ENCODE peak calls at places on chromosomes 2 and 18, in eight cellular contexts. P is AG04450, Y is adrenal gland, T is EL, C is mammary epithelial cell, W is T-helper 2 cell, J is Kasumi-1, V is fibroblast of the conjunctiva. S is an unnamed sample.

GRCh38 chr18:24270937-24271380 is 126.7 kb downstream of the OSBPL1A start:
- DNase-seq in Y (no peak), C (peak), P (no peak), W (no peak), J (no peak), T (peak), V (no peak), S (peak)

GRCh38 chr2:114442545-114442944 is at the start of gene DPP10:
- DNase-seq in P (no peak), V (no peak), T (no peak), W (no peak), Y (peak), C (no peak), J (peak), S (peak)

GRCh38 chr2:99682280-99683060 is 192.7 kb upstream of the REV1 start:
- DNase-seq in W (no peak), Y (no peak), P (no peak), J (no peak), T (peak), C (no peak), V (no peak), S (no peak)

GRCh38 chr2:112257575-112257974 is 2.7 kb upstream of the ZC3H8 start:
- DNase-seq in J (no peak), Y (no peak), C (peak), T (peak), W (no peak), P (no peak), V (no peak), S (no peak)

GRCh38 chr2:230902180-230902899 is 22.7 kb downstream of the GPR55 start:
- DNase-seq in C (peak), W (peak), Y (peak), V (peak), J (peak), P (peak), T (peak), S (peak)

GRCh38 chr2:1995987-1996386 is 251.7 kb upstream of the PXDN start:
- DNase-seq in P (no peak), C (no peak), W (no peak), Y (no peak), V (no peak), T (peak), J (no peak), S (peak)

GRCh38 chr2:98473995-98474780 is 29.5 kb downstream of the INPP4A start:
- DNase-seq in V (no peak), J (no peak), P (no peak), Y (no peak), T (no peak), W (peak), C (no peak), S (no peak)

GRCh38 chr2:127695491-127696472 is 5.5 kb upstream of the SFT2D3 start:
- DNase-seq in V (peak), T (peak), P (no peak), W (no peak), J (no peak), C (peak), Y (peak), S (no peak)

GRCh38 chr2:55771612-55772011 is 78.0 kb upstream of the PNPT1 start:
- DNase-seq in W (no peak), V (peak), C (peak), J (peak), Y (no peak), T (peak), P (no peak), S (peak)

GRCh38 chr2:122319551-122320132 is 564.2 kb downstream of the TSN start:
- DNase-seq in V (no peak), Y (no peak), W (no peak), C (no peak), T (peak), J (no peak), P (no peak), S (no peak)

GRCh38 chr2:1891147-1891546 is 146.8 kb upstream of the PXDN start:
- DNase-seq in P (no peak), Y (no peak), V (no peak), W (no peak), J (no peak), T (no peak), C (no peak), S (no peak)

GRCh38 chr2:143955416-143956075 is 564.4 kb downstream of the ZEB2 start:
- DNase-seq in Y (no peak), V (peak), J (no peak), T (peak), P (peak), C (peak), W (no peak), S (no peak)

GRCh38 chr2:39568561-39569006 is 97.1 kb upstream of the TMEM178A start:
- DNase-seq in W (no peak), V (peak), T (peak), J (no peak), Y (no peak), C (peak), P (peak), S (no peak)

GRCh38 chr2:40279479-40279878 is 172.4 kb downstream of the SLC8A1 start:
- DNase-seq in T (no peak), P (no peak), V (no peak), C (no peak), W (no peak), Y (no peak), J (no peak), S (no peak)

GRCh38 chr2:160199683-160200389 is at the start of gene ITGB6:
- DNase-seq in W (no peak), Y (no peak), P (no peak), V (no peak), T (no peak), C (peak), J (no peak), S (no peak)

GRCh38 chr2:7031424-7032245 is 114.4 kb downstream of the RNF144A start:
- DNase-seq in Y (no peak), V (no peak), C (peak), P (no peak), W (peak), T (peak), J (no peak), S (peak)

GRCh38 chr18:7576685-7577084 is 9.6 kb downstream of the PTPRM start:
- DNase-seq in J (no peak), Y (no peak), P (no peak), W (no peak), T (peak), C (peak), V (no peak), S (no peak)

GRCh38 chr18:49247786-49248185 is 212.7 kb downstream of the DYM start:
- DNase-seq in W (no peak), C (no peak), T (peak), J (no peak), Y (no peak), V (no peak), P (no peak), S (no peak)

GRCh38 chr2:223797073-223797472 is 40.3 kb downstream of the AP1S3 start:
- DNase-seq in V (peak), W (no peak), Y (no peak), C (peak), T (peak), J (no peak), P (no peak), S (no peak)

GRCh38 chr2:157857881-157858280 is 18.2 kb downstream of the ACVR1 start:
- DNase-seq in V (peak), Y (no peak), P (no peak), W (no peak), T (peak), J (no peak), C (no peak), S (no peak)

GRCh38 chr2:39715095-39715494 is 49.4 kb downstream of the TMEM178A start:
- DNase-seq in W (no peak), V (no peak), J (no peak), P (no peak), T (no peak), C (no peak), Y (no peak), S (no peak)

GRCh38 chr2:129901754-129902415 is 77.6 kb upstream of the RAB6C start:
- DNase-seq in P (no peak), W (no peak), Y (peak), C (no peak), V (no peak), J (no peak), T (no peak), S (no peak)

GRCh38 chr18:26307161-26307773 is 81.0 kb downstream of the TAF4B start:
- DNase-seq in W (no peak), T (peak), P (peak), V (peak), J (peak), Y (peak), C (peak), S (peak)

GRCh38 chr2:231455890-231456289 is 8.4 kb downstream of the NCL start:
- DNase-seq in C (no peak), Y (no peak), P (no peak), W (no peak), T (no peak), V (no peak), J (no peak), S (no peak)

GRCh38 chr2:54773233-54773632 is 49.8 kb downstream of the EML6 start:
- DNase-seq in Y (no peak), J (no peak), T (no peak), W (no peak), V (no peak), P (no peak), C (no peak), S (no peak)